ENCODE peak calls at places on chromosomes 3 and 15, in four cellular contexts. O is progenitor cell of endocrine pancreas, U is CD14-positive monocyte, B is upper lobe of right lung. M is an unnamed sample.

GRCh38 chr3:127226451-127226850 is 33.5 kb downstream of the PRR23E start:
- DNase-seq in B (no peak), O (no peak), U (no peak), M (no peak)

GRCh38 chr15:99925661-99926461 is 192.6 kb upstream of the LYSMD4 start:
- DNase-seq in U (no peak), B (peak; percentile 86), O (no peak), M (peak; percentile 73)

GRCh38 chr15:75648156-75649000 is 666 bp downstream of the SNX33 start:
- DNase-seq in U (no peak), B (peak; percentile 81), O (peak; percentile 62), M (peak; percentile 29)

GRCh38 chr3:148466143-148466542 is 231.6 kb upstream of the AGTR1 start:
- DNase-seq in O (no peak), B (no peak), U (no peak), M (no peak)

GRCh38 chr15:92163641-92164040 is 230.0 kb upstream of the ST8SIA2 start:
- DNase-seq in O (no peak), B (no peak), U (no peak), M (no peak)

GRCh38 chr15:40118473-40118872 is 9.8 kb upstream of the BMF start:
- DNase-seq in O (no peak), B (no peak), U (no peak), M (no peak)

GRCh38 chr3:184174278-184174645 is 393 bp upstream of the AP2M1 start:
- DNase-seq in O (no peak), U (no peak), B (no peak), M (no peak)

GRCh38 chr15:52348056-52348745 is 52.6 kb upstream of the MYO5C start:
- DNase-seq in B (peak; percentile 64), U (no peak), O (no peak), M (no peak)

GRCh38 chr15:62115847-62116246 is 49.1 kb downstream of the C2CD4A start:
- DNase-seq in U (no peak), O (no peak), B (no peak), M (no peak)

GRCh38 chr3:95707268-95707667 is 1107.1 kb upstream of the EPHA6 start:
- DNase-seq in O (no peak), B (no peak), U (no peak), M (no peak)

GRCh38 chr15:59885832-59886231 is 118.3 kb upstream of the FOXB1 start:
- DNase-seq in B (no peak), O (no peak), U (no peak), M (no peak)

GRCh38 chr3:118277803-118278202 is 756.8 kb downstream of the IGSF11 start:
- DNase-seq in U (no peak), B (no peak), O (no peak), M (no peak)

GRCh38 chr3:197175503-197175902 is 122.9 kb downstream of the DLG1 start:
- DNase-seq in B (no peak), O (no peak), U (no peak), M (no peak)

GRCh38 chr15:25805006-25805405 is 58.1 kb downstream of the ATP10A start:
- DNase-seq in U (no peak), B (no peak), O (no peak), M (no peak)

GRCh38 chr3:10557783-10558373 is 52.5 kb upstream of the ATP2B2 start:
- DNase-seq in B (peak; percentile 26), U (no peak), O (no peak), M (peak; percentile 17)

GRCh38 chr3:81728766-81729544 is 32.5 kb downstream of the GBE1 start:
- DNase-seq in U (no peak), O (no peak), B (no peak), M (no peak)

GRCh38 chr15:93126496-93127083 is 37.6 kb upstream of the RGMA start:
- DNase-seq in O (no peak), B (no peak), U (no peak), M (no peak)

GRCh38 chr3:60582285-60582684 is 669.0 kb downstream of the FHIT start:
- DNase-seq in U (no peak), B (no peak), O (no peak), M (no peak)

GRCh38 chr3:178856804-178857203 is 214.8 kb downstream of the ZMAT3 start:
- DNase-seq in B (no peak), U (no peak), O (no peak), M (no peak)

GRCh38 chr15:47431501-47431900 is 285.8 kb upstream of the SEMA6D start:
- DNase-seq in O (no peak), B (no peak), U (no peak), M (no peak)

GRCh38 chr15:100060276-100060926 is 281.4 kb downstream of the ADAMTS17 start:
- DNase-seq in U (no peak), B (no peak), O (no peak), M (no peak)

GRCh38 chr3:52346623-52347530 is 30.8 kb downstream of the DNAH1 start:
- DNase-seq in B (no peak), O (no peak), U (peak; percentile 46), M (no peak)

GRCh38 chr3:183975981-183976662 is 41.6 kb downstream of the ABCC5 start:
- DNase-seq in U (no peak), B (no peak), O (no peak), M (peak; percentile 9)

GRCh38 chr3:20185364-20185732 is 658 bp downstream of the SGO1 start:
- DNase-seq in B (no peak), U (no peak), O (no peak), M (peak; percentile 54)

GRCh38 chr15:65213241-65213640 is 2.0 kb upstream of the CILP start:
- DNase-seq in U (no peak), O (no peak), B (no peak), M (no peak)

GRCh38 chr15:65209701-65210643 is 1.3 kb downstream of the CILP start:
- DNase-seq in U (no peak), O (no peak), B (no peak), M (no peak)

GRCh38 chr15:65211157-65211982 is at the start of gene CILP:
- DNase-seq in O (no peak), B (no peak), U (no peak), M (no peak)

GRCh38 chr15:65214010-65214409 is 2.7 kb upstream of the CILP start:
- DNase-seq in B (no peak), U (no peak), O (no peak), M (no peak)

GRCh38 chr15:65212097-65212496 is 824 bp upstream of the CILP start:
- DNase-seq in B (no peak), O (no peak), U (no peak), M (peak; percentile 84)
- TF ChIP-seq CTCF in B (peak; percentile 40), O (peak; percentile 58), U (peak; percentile 39), M (peak; percentile 61)

GRCh38 chr3:195788711-195789581 is 22.8 kb downstream of the MUC4 start:
- DNase-seq in O (no peak), B (no peak), U (no peak), M (no peak)
- TF ChIP-seq CTCF in O (no peak), B (no peak), U (no peak), M (no peak)

GRCh38 chr15:29938701-29939340 is 116.6 kb upstream of the TJP1 start:
- DNase-seq in U (no peak), B (no peak), O (no peak), M (no peak)
- TF ChIP-seq CTCF in U (no peak), B (peak; percentile 27), O (peak; percentile 22), M (no peak)

GRCh38 chr3:63400259-63400860 is 122.3 kb downstream of the SYNPR start:
- DNase-seq in O (no peak), B (no peak), U (no peak), M (no peak)

DNA sequence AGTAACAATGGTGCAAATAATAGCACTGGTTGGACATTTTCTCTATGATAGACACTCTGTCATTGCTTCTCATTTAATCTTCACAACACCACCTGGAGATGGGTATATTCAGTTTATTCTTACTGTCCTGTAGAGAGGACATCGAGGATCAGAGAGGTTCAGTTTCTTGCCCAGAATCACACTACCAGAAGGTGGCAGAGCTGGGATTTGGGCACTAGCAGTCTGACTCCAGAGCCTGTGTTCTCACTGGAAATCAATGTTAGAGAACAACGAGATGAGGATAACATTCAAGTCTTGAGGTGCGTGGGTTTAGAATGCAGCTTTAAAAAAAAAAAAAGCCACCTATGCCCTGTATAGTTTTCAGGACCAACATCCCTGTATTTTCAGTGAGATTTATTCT is 127.8 kb downstream of the SYNPR start:
- DNase-seq in O (no peak), B (no peak), U (no peak), M (no peak)
- TF ChIP-seq CTCF in O (no peak), B (no peak), U (no peak), M (no peak)

DNA sequence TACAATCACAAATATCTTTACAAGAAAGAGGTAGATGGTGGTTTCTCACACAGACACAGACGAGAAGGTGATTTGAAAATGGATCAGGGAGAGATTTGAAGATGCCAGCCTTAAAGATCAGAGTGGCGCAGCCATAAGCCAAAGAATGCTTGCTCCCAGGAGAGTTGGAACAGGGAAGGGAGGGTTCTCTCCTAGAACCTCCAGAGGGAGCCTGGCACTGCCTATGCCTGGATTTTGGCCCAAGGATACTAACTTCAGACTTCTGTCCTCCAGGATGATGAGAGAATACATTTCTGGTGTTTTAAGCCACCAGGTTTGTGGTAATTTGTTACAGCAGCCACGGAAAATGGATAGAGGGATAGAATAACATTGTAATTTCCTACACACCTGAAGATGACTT is 279.1 kb downstream of the FAM43A start:
- DNase-seq in B (peak; percentile 5), U (no peak), O (no peak), M (no peak)
- TF ChIP-seq CTCF in B (no peak), U (no peak), O (no peak), M (no peak)

GRCh38 chr3:53696401-53697172 is 149.6 kb downstream of the CHDH start:
- DNase-seq in O (no peak), B (no peak), U (no peak), M (no peak)
- TF ChIP-seq CTCF in O (no peak), B (peak; percentile 20), U (no peak), M (no peak)

GRCh38 chr3:41711656-41712055 is 250.2 kb downstream of the ULK4 start:
- DNase-seq in O (no peak), B (no peak), U (no peak), M (no peak)

GRCh38 chr3:41717591-41718093 is 244.3 kb downstream of the ULK4 start:
- DNase-seq in U (no peak), O (no peak), B (no peak), M (no peak)

GRCh38 chr3:41715376-41715775 is 246.5 kb downstream of the ULK4 start:
- DNase-seq in U (no peak), O (no peak), B (no peak), M (no peak)

GRCh38 chr3:41710646-41711388 is 251.1 kb downstream of the ULK4 start:
- DNase-seq in O (no peak), B (no peak), U (no peak), M (no peak)

DNA sequence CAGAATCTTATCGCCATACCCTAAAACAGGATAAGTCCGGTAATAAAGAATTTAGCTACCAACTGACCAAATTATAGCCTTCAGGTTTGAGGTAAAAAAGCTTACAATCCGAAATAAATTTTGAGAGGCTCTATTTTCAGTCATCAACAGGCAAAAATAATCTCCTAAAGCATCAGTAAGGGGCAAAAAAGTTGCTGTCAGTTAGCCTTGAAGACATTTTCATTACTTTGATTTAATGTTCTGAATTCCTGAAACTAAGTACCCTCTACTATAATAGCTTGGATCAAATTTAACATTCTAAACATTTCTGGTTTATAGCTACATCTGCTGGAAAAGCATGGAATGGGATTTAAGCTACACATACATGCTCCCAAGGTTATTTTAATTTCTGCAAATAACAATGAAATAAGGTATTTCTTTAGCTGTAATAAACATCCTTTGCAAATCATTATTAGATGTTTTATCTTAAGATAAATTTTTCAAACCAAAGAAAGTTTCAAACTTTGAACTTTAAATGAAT is 245.5 kb downstream of the ULK4 start:
- DNase-seq in B (no peak), O (no peak), U (no peak), M (no peak)
- TF ChIP-seq CTCF in B (peak; percentile 40), O (peak; percentile 33), U (no peak), M (no peak)

M was measured in activated CD8-positive, alpha-beta T cell treated with anti-CD3 and anti-CD28 coated beads for 36 hours.